ENCODE peak calls at places on chromosomes 3 and 15, in ten cellular contexts. Q is HEK293T; R is activated gamma-delta T cell treated with Interleukin-2 at 50 U/mL for 16 hours; I is Calu3; U is stimulated activated CD8-positive, alpha-beta memory T cell treated with anti-CD3 and anti-CD28 coated beads, Interleukin-2, amount 100 ng/mL, for 48 hours; J is iris pigment epithelial cell; O is LoVo; M is glutamatergic neuron; L is nephron progenitor cell; F is NCI-H1417. H is an unnamed sample.

GRCh38 chr15:41804920-41805666 is 22.8 kb upstream of the JMJD7 start:
- DNase-seq in M (no peak), R (no peak), L (no peak), O (no peak), I (no peak), F (no peak), J (no peak), U (no peak), Q (no peak), H (no peak)

GRCh38 chr3:12990781-12991480 is 82.3 kb downstream of the IQSEC1 start:
- DNase-seq in I (no peak), M (no peak), F (no peak), Q (no peak), L (no peak), R (no peak), J (peak; percentile 75), U (no peak), O (no peak), H (no peak)

GRCh38 chr3:13080591-13080990 is 7.4 kb upstream of the IQSEC1 start:
- DNase-seq in M (peak; percentile 62), O (no peak), R (no peak), L (no peak), U (no peak), F (peak; percentile 21), J (no peak), Q (no peak), I (no peak), H (no peak)

GRCh38 chr3:128011140-128011539 is 41.1 kb upstream of the SEC61A1 start:
- DNase-seq in I (peak; percentile 94), J (peak; percentile 31), O (peak; percentile 39), F (peak; percentile 85), R (no peak), U (peak; percentile 8), L (peak; percentile 78), Q (peak; percentile 79), M (peak; percentile 68), H (peak; percentile 38)

GRCh38 chr15:57789225-57789624 is 82.7 kb downstream of the POLR2M start:
- DNase-seq in Q (no peak), R (no peak), M (no peak), U (no peak), O (no peak), I (no peak), L (no peak), J (no peak), F (no peak), H (no peak)

GRCh38 chr15:87349181-87349580 is 907.4 kb downstream of the NTRK3 start:
- DNase-seq in I (no peak), Q (no peak), O (no peak), L (no peak), R (no peak), J (peak; percentile 41), M (no peak), F (peak; percentile 46), U (no peak), H (no peak)

GRCh38 chr3:83715307-83715706 is 1243.5 kb upstream of the CADM2 start:
- DNase-seq in F (no peak), J (peak; percentile 0), U (no peak), Q (no peak), I (no peak), M (no peak), O (no peak), R (no peak), L (no peak), H (no peak)

GRCh38 chr15:99476413-99477222 is 89.2 kb upstream of the MEF2A start:
- DNase-seq in R (peak; percentile 31), Q (no peak), O (no peak), J (peak; percentile 99), L (no peak), M (no peak), F (no peak), U (no peak), I (peak; percentile 46), H (peak; percentile 70)

GRCh38 chr15:70319466-70319865 is 221.7 kb upstream of the TLE3 start:
- DNase-seq in F (no peak), J (no peak), M (no peak), I (no peak), Q (no peak), U (no peak), O (no peak), L (no peak), R (no peak), H (no peak)

GRCh38 chr15:52331490-52332240 is 36.1 kb upstream of the MYO5C start:
- DNase-seq in O (peak; percentile 27), I (peak; percentile 38), L (no peak), R (peak; percentile 50), F (peak; percentile 25), M (no peak), Q (peak; percentile 10), J (peak; percentile 63), U (peak; percentile 45), H (peak; percentile 56)

GRCh38 chr15:45268135-45268534 is 16.1 kb downstream of the SLC28A2 start:
- DNase-seq in U (no peak), I (peak; percentile 74), R (no peak), F (peak; percentile 1), Q (peak; percentile 7), J (no peak), O (no peak), M (no peak), L (no peak), H (no peak)

H was measured in activated naive CD8-positive, alpha-beta T cell treated with anti-CD3 and anti-CD28 coated beads, Interleukin-2, amount 10 ng/mL, durations not matched to agents 7 days and 5 days.